ENCODE peak calls at places on chromosomes 13 and 19, in ten cellular contexts. One of them, this sample, is unnamed.

GRCh38 chr13:44364601-44365000 is 9.0 kb upstream of the SERP2 start:
- DNase-seq in stimulated activated CD4-positive, alpha-beta T cell treated with anti-CD3 and anti-CD28 coated beads, Interleukin-15, amount 100 ng/mL, for 1 hour: no peak
- DNase-seq in frontal cortex: no peak
- DNase-seq in amniotic stem cell: no peak
- DNase-seq in stomach: no peak
- DNase-seq in activated CD8-positive, alpha-beta T cell treated with anti-CD3 and anti-CD28 coated beads for 36 hours: no peak
- DNase-seq in KG1: no peak
- DNase-seq in globus pallidus: no peak
- DNase-seq in activated CD4-positive, alpha-beta T cell treated with anti-CD3 and anti-CD28 coated beads, Interleukin-2, amount 50 U/mL, for 1 hour: no peak
- DNase-seq in ELF-1: peak; percentile 78
- DNase-seq in this sample: no peak

GRCh38 chr13:75258159-75258782 is 223.7 kb downstream of the TBC1D4 start:
- DNase-seq in stimulated activated CD4-positive, alpha-beta T cell treated with anti-CD3 and anti-CD28 coated beads, Interleukin-15, amount 100 ng/mL, for 1 hour: no peak
- DNase-seq in frontal cortex: no peak
- DNase-seq in amniotic stem cell: peak; percentile 9
- DNase-seq in stomach: no peak
- DNase-seq in activated CD8-positive, alpha-beta T cell treated with anti-CD3 and anti-CD28 coated beads for 36 hours: no peak
- DNase-seq in KG1: peak; percentile 6
- DNase-seq in globus pallidus: peak; percentile 11
- DNase-seq in activated CD4-positive, alpha-beta T cell treated with anti-CD3 and anti-CD28 coated beads, Interleukin-2, amount 50 U/mL, for 1 hour: no peak
- DNase-seq in ELF-1: no peak
- DNase-seq in this sample: peak; percentile 77

GRCh38 chr13:21006141-21007005 is 55.0 kb downstream of the LATS2 start:
- DNase-seq in stimulated activated CD4-positive, alpha-beta T cell treated with anti-CD3 and anti-CD28 coated beads, Interleukin-15, amount 100 ng/mL, for 1 hour: no peak
- DNase-seq in frontal cortex: no peak
- DNase-seq in amniotic stem cell: no peak
- DNase-seq in stomach: no peak
- DNase-seq in activated CD8-positive, alpha-beta T cell treated with anti-CD3 and anti-CD28 coated beads for 36 hours: no peak
- DNase-seq in KG1: no peak
- DNase-seq in globus pallidus: no peak
- DNase-seq in activated CD4-positive, alpha-beta T cell treated with anti-CD3 and anti-CD28 coated beads, Interleukin-2, amount 50 U/mL, for 1 hour: no peak
- DNase-seq in ELF-1: no peak
- DNase-seq in this sample: no peak

GRCh38 chr19:1521636-1522035 is 2.2 kb upstream of the PLK5 start:
- DNase-seq in stimulated activated CD4-positive, alpha-beta T cell treated with anti-CD3 and anti-CD28 coated beads, Interleukin-15, amount 100 ng/mL, for 1 hour: no peak
- DNase-seq in frontal cortex: no peak
- DNase-seq in amniotic stem cell: no peak
- DNase-seq in stomach: no peak
- DNase-seq in activated CD8-positive, alpha-beta T cell treated with anti-CD3 and anti-CD28 coated beads for 36 hours: no peak
- DNase-seq in KG1: no peak
- DNase-seq in globus pallidus: peak; percentile 71
- DNase-seq in activated CD4-positive, alpha-beta T cell treated with anti-CD3 and anti-CD28 coated beads, Interleukin-2, amount 50 U/mL, for 1 hour: no peak
- DNase-seq in ELF-1: no peak
- DNase-seq in this sample: no peak

GRCh38 chr13:53045110-53045509 is 16.5 kb downstream of the OLFM4 start:
- DNase-seq in stimulated activated CD4-positive, alpha-beta T cell treated with anti-CD3 and anti-CD28 coated beads, Interleukin-15, amount 100 ng/mL, for 1 hour: no peak
- DNase-seq in frontal cortex: no peak
- DNase-seq in amniotic stem cell: no peak
- DNase-seq in stomach: peak; percentile 74
- DNase-seq in activated CD8-positive, alpha-beta T cell treated with anti-CD3 and anti-CD28 coated beads for 36 hours: no peak
- DNase-seq in KG1: no peak
- DNase-seq in globus pallidus: no peak
- DNase-seq in activated CD4-positive, alpha-beta T cell treated with anti-CD3 and anti-CD28 coated beads, Interleukin-2, amount 50 U/mL, for 1 hour: no peak
- DNase-seq in ELF-1: no peak
- DNase-seq in this sample: no peak

GRCh38 chr19:16066611-16067104 is 9.6 kb upstream of the TPM4 start:
- DNase-seq in stimulated activated CD4-positive, alpha-beta T cell treated with anti-CD3 and anti-CD28 coated beads, Interleukin-15, amount 100 ng/mL, for 1 hour: no peak
- DNase-seq in frontal cortex: peak; percentile 42
- DNase-seq in amniotic stem cell: no peak
- DNase-seq in stomach: peak; percentile 49
- DNase-seq in activated CD8-positive, alpha-beta T cell treated with anti-CD3 and anti-CD28 coated beads for 36 hours: peak; percentile 78
- DNase-seq in KG1: no peak
- DNase-seq in globus pallidus: no peak
- DNase-seq in activated CD4-positive, alpha-beta T cell treated with anti-CD3 and anti-CD28 coated beads, Interleukin-2, amount 50 U/mL, for 1 hour: peak; percentile 43
- DNase-seq in ELF-1: peak; percentile 63
- DNase-seq in this sample: peak; percentile 77

GRCh38 chr19:8446055-8446709 is 1.4 kb downstream of the HNRNPM start:
- DNase-seq in stimulated activated CD4-positive, alpha-beta T cell treated with anti-CD3 and anti-CD28 coated beads, Interleukin-15, amount 100 ng/mL, for 1 hour: no peak
- DNase-seq in frontal cortex: no peak
- DNase-seq in amniotic stem cell: no peak
- DNase-seq in stomach: no peak
- DNase-seq in activated CD8-positive, alpha-beta T cell treated with anti-CD3 and anti-CD28 coated beads for 36 hours: no peak
- DNase-seq in KG1: no peak
- DNase-seq in globus pallidus: no peak
- DNase-seq in activated CD4-positive, alpha-beta T cell treated with anti-CD3 and anti-CD28 coated beads, Interleukin-2, amount 50 U/mL, for 1 hour: no peak
- DNase-seq in ELF-1: no peak
- DNase-seq in this sample: no peak

GRCh38 chr19:43562698-43563241 is 12.6 kb downstream of the XRCC1 start:
- DNase-seq in stimulated activated CD4-positive, alpha-beta T cell treated with anti-CD3 and anti-CD28 coated beads, Interleukin-15, amount 100 ng/mL, for 1 hour: peak; percentile 24
- DNase-seq in frontal cortex: no peak
- DNase-seq in amniotic stem cell: no peak
- DNase-seq in stomach: peak; percentile 65
- DNase-seq in activated CD8-positive, alpha-beta T cell treated with anti-CD3 and anti-CD28 coated beads for 36 hours: peak; percentile 88
- DNase-seq in KG1: peak; percentile 89
- DNase-seq in globus pallidus: peak; percentile 56
- DNase-seq in activated CD4-positive, alpha-beta T cell treated with anti-CD3 and anti-CD28 coated beads, Interleukin-2, amount 50 U/mL, for 1 hour: peak; percentile 67
- DNase-seq in ELF-1: no peak
- DNase-seq in this sample: peak; percentile 99

GRCh38 chr13:30338331-30338851 is 31.0 kb upstream of the KATNAL1 start:
- DNase-seq in stimulated activated CD4-positive, alpha-beta T cell treated with anti-CD3 and anti-CD28 coated beads, Interleukin-15, amount 100 ng/mL, for 1 hour: no peak
- DNase-seq in frontal cortex: no peak
- DNase-seq in amniotic stem cell: no peak
- DNase-seq in stomach: no peak
- DNase-seq in activated CD8-positive, alpha-beta T cell treated with anti-CD3 and anti-CD28 coated beads for 36 hours: no peak
- DNase-seq in KG1: no peak
- DNase-seq in globus pallidus: no peak
- DNase-seq in activated CD4-positive, alpha-beta T cell treated with anti-CD3 and anti-CD28 coated beads, Interleukin-2, amount 50 U/mL, for 1 hour: no peak
- DNase-seq in ELF-1: no peak
- DNase-seq in this sample: no peak

GRCh38 chr13:60260440-60260839 is 96.7 kb upstream of the DIAPH3 start:
- DNase-seq in stimulated activated CD4-positive, alpha-beta T cell treated with anti-CD3 and anti-CD28 coated beads, Interleukin-15, amount 100 ng/mL, for 1 hour: no peak
- DNase-seq in frontal cortex: no peak
- DNase-seq in amniotic stem cell: no peak
- DNase-seq in stomach: no peak
- DNase-seq in activated CD8-positive, alpha-beta T cell treated with anti-CD3 and anti-CD28 coated beads for 36 hours: no peak
- DNase-seq in KG1: no peak
- DNase-seq in globus pallidus: no peak
- DNase-seq in activated CD4-positive, alpha-beta T cell treated with anti-CD3 and anti-CD28 coated beads, Interleukin-2, amount 50 U/mL, for 1 hour: no peak
- DNase-seq in ELF-1: peak; percentile 19
- DNase-seq in this sample: no peak

GRCh38 chr13:20416223-20416622 is 109.4 kb downstream of the CRYL1 start:
- DNase-seq in stimulated activated CD4-positive, alpha-beta T cell treated with anti-CD3 and anti-CD28 coated beads, Interleukin-15, amount 100 ng/mL, for 1 hour: no peak
- DNase-seq in frontal cortex: no peak
- DNase-seq in amniotic stem cell: no peak
- DNase-seq in stomach: no peak
- DNase-seq in activated CD8-positive, alpha-beta T cell treated with anti-CD3 and anti-CD28 coated beads for 36 hours: no peak
- DNase-seq in KG1: no peak
- DNase-seq in globus pallidus: no peak
- DNase-seq in activated CD4-positive, alpha-beta T cell treated with anti-CD3 and anti-CD28 coated beads, Interleukin-2, amount 50 U/mL, for 1 hour: no peak
- DNase-seq in ELF-1: no peak
- DNase-seq in this sample: no peak

GRCh38 chr19:31330237-31330636 is 19.0 kb downstream of the TSHZ3 start:
- DNase-seq in stimulated activated CD4-positive, alpha-beta T cell treated with anti-CD3 and anti-CD28 coated beads, Interleukin-15, amount 100 ng/mL, for 1 hour: no peak
- DNase-seq in frontal cortex: no peak
- DNase-seq in amniotic stem cell: no peak
- DNase-seq in stomach: peak; percentile 8
- DNase-seq in activated CD8-positive, alpha-beta T cell treated with anti-CD3 and anti-CD28 coated beads for 36 hours: no peak
- DNase-seq in KG1: no peak
- DNase-seq in globus pallidus: no peak
- DNase-seq in activated CD4-positive, alpha-beta T cell treated with anti-CD3 and anti-CD28 coated beads, Interleukin-2, amount 50 U/mL, for 1 hour: no peak
- DNase-seq in ELF-1: no peak
- DNase-seq in this sample: no peak

GRCh38 chr13:92553470-92554114 is 673.0 kb upstream of the GPC6 start:
- DNase-seq in stimulated activated CD4-positive, alpha-beta T cell treated with anti-CD3 and anti-CD28 coated beads, Interleukin-15, amount 100 ng/mL, for 1 hour: no peak
- DNase-seq in frontal cortex: no peak
- DNase-seq in amniotic stem cell: no peak
- DNase-seq in stomach: no peak
- DNase-seq in activated CD8-positive, alpha-beta T cell treated with anti-CD3 and anti-CD28 coated beads for 36 hours: no peak
- DNase-seq in KG1: no peak
- DNase-seq in globus pallidus: no peak
- DNase-seq in activated CD4-positive, alpha-beta T cell treated with anti-CD3 and anti-CD28 coated beads, Interleukin-2, amount 50 U/mL, for 1 hour: no peak
- DNase-seq in ELF-1: no peak
- DNase-seq in this sample: no peak

GRCh38 chr13:93224545-93224944 is 2.1 kb upstream of the GPC6 start:
- DNase-seq in stimulated activated CD4-positive, alpha-beta T cell treated with anti-CD3 and anti-CD28 coated beads, Interleukin-15, amount 100 ng/mL, for 1 hour: no peak
- DNase-seq in frontal cortex: no peak
- DNase-seq in amniotic stem cell: no peak
- DNase-seq in stomach: no peak
- DNase-seq in activated CD8-positive, alpha-beta T cell treated with anti-CD3 and anti-CD28 coated beads for 36 hours: no peak
- DNase-seq in KG1: no peak
- DNase-seq in globus pallidus: no peak
- DNase-seq in activated CD4-positive, alpha-beta T cell treated with anti-CD3 and anti-CD28 coated beads, Interleukin-2, amount 50 U/mL, for 1 hour: no peak
- DNase-seq in ELF-1: peak; percentile 90
- DNase-seq in this sample: no peak

GRCh38 chr13:31179241-31179640 is 17.5 kb upstream of the HSPH1 start:
- DNase-seq in stimulated activated CD4-positive, alpha-beta T cell treated with anti-CD3 and anti-CD28 coated beads, Interleukin-15, amount 100 ng/mL, for 1 hour: no peak
- DNase-seq in frontal cortex: no peak
- DNase-seq in amniotic stem cell: no peak
- DNase-seq in stomach: no peak
- DNase-seq in activated CD8-positive, alpha-beta T cell treated with anti-CD3 and anti-CD28 coated beads for 36 hours: no peak
- DNase-seq in KG1: no peak
- DNase-seq in globus pallidus: no peak
- DNase-seq in activated CD4-positive, alpha-beta T cell treated with anti-CD3 and anti-CD28 coated beads, Interleukin-2, amount 50 U/mL, for 1 hour: no peak
- DNase-seq in ELF-1: no peak
- DNase-seq in this sample: no peak

This sample was measured in Kasumi-1.